ENCODE peak calls at places on chromosomes 6 and 20, in five cellular contexts. One of them, this sample, is unnamed.
A peak's percentile ranks its signal among the peaks of the same experiment; 100 is the strongest.

GRCh38 chr6:125203395-125203794 is 49.8 kb downstream of the TPD52L1 start:
- DNase-seq in CD8-positive, alpha-beta T cell: no peak
- DNase-seq in B cell: no peak
- DNase-seq in Peyer's patch: no peak
- DNase-seq in GM13976: no peak
- DNase-seq in this sample: no peak

GRCh38 chr6:14861491-14861943 is 384.4 kb upstream of the JARID2 start:
- DNase-seq in CD8-positive, alpha-beta T cell: no peak
- DNase-seq in GM13976: no peak
- DNase-seq in B cell: no peak
- DNase-seq in Peyer's patch: no peak
- DNase-seq in this sample: no peak

GRCh38 chr6:161598896-161599295 is 325.0 kb upstream of the AGPAT4 start:
- DNase-seq in B cell: no peak
- DNase-seq in GM13976: no peak
- DNase-seq in Peyer's patch: no peak
- DNase-seq in CD8-positive, alpha-beta T cell: no peak
- DNase-seq in this sample: no peak

GRCh38 chr20:60584221-60584620 is 626.0 kb downstream of the CDH26 start:
- DNase-seq in B cell: no peak
- DNase-seq in Peyer's patch: no peak
- DNase-seq in GM13976: no peak
- DNase-seq in CD8-positive, alpha-beta T cell: no peak
- DNase-seq in this sample: no peak

GRCh38 chr6:133242761-133243590 is 1.8 kb downstream of the EYA4 start:
- DNase-seq in GM13976: no peak
- DNase-seq in Peyer's patch: no peak
- DNase-seq in CD8-positive, alpha-beta T cell: no peak
- DNase-seq in B cell: no peak
- DNase-seq in this sample: no peak

GRCh38 chr20:58892932-58893224 is 40.4 kb downstream of the GNAS start:
- DNase-seq in B cell: peak; percentile 37
- DNase-seq in GM13976: peak; percentile 45
- DNase-seq in CD8-positive, alpha-beta T cell: no peak
- DNase-seq in Peyer's patch: no peak
- DNase-seq in this sample: no peak

GRCh38 chr6:41683460-41684310 is 45.4 kb downstream of the MDFI start:
- DNase-seq in Peyer's patch: peak; percentile 89
- DNase-seq in B cell: peak; percentile 95
- DNase-seq in CD8-positive, alpha-beta T cell: peak; percentile 73
- DNase-seq in GM13976: peak; percentile 94
- DNase-seq in this sample: peak; percentile 79

GRCh38 chr6:107543088-107543487 is 53.2 kb downstream of the SOBP start:
- DNase-seq in GM13976: no peak
- DNase-seq in B cell: no peak
- DNase-seq in Peyer's patch: no peak
- DNase-seq in CD8-positive, alpha-beta T cell: no peak
- DNase-seq in this sample: no peak

GRCh38 chr6:137218473-137218916 is 690 bp downstream of the IFNGR1 start:
- DNase-seq in B cell: peak; percentile 28
- DNase-seq in CD8-positive, alpha-beta T cell: peak; percentile 67
- DNase-seq in Peyer's patch: peak; percentile 75
- DNase-seq in GM13976: peak; percentile 45
- DNase-seq in this sample: peak; percentile 44

GRCh38 chr6:131951576-131952230 is 531 bp upstream of the CCN2 start:
- DNase-seq in GM13976: no peak
- DNase-seq in B cell: no peak
- DNase-seq in Peyer's patch: no peak
- DNase-seq in CD8-positive, alpha-beta T cell: no peak
- DNase-seq in this sample: no peak

GRCh38 chr6:257031-257725 is 35.1 kb upstream of the DUSP22 start:
- DNase-seq in Peyer's patch: no peak
- DNase-seq in GM13976: no peak
- DNase-seq in CD8-positive, alpha-beta T cell: no peak
- DNase-seq in B cell: no peak
- DNase-seq in this sample: no peak

GRCh38 chr20:49247792-49248191 is 28.6 kb downstream of the DDX27 start:
- DNase-seq in CD8-positive, alpha-beta T cell: no peak
- DNase-seq in GM13976: no peak
- DNase-seq in Peyer's patch: no peak
- DNase-seq in B cell: no peak
- DNase-seq in this sample: no peak

GRCh38 chr20:1809611-1810510 is 85.3 kb upstream of the SIRPA start:
- DNase-seq in GM13976: no peak
- DNase-seq in B cell: no peak
- DNase-seq in Peyer's patch: no peak
- DNase-seq in CD8-positive, alpha-beta T cell: no peak
- DNase-seq in this sample: no peak

GRCh38 chr6:35282472-35282871 is 15.1 kb upstream of the DEF6 start:
- DNase-seq in GM13976: no peak
- DNase-seq in B cell: no peak
- DNase-seq in CD8-positive, alpha-beta T cell: no peak
- DNase-seq in Peyer's patch: no peak
- DNase-seq in this sample: no peak

GRCh38 chr6:54094837-54095236 is 16.4 kb upstream of the MLIP start:
- DNase-seq in B cell: no peak
- DNase-seq in GM13976: no peak
- DNase-seq in Peyer's patch: no peak
- DNase-seq in CD8-positive, alpha-beta T cell: no peak
- DNase-seq in this sample: no peak

GRCh38 chr6:1535295-1535694 is 74.4 kb upstream of the FOXC1 start:
- DNase-seq in CD8-positive, alpha-beta T cell: peak; percentile 34
- DNase-seq in GM13976: no peak
- DNase-seq in Peyer's patch: no peak
- DNase-seq in B cell: no peak
- DNase-seq in this sample: no peak

GRCh38 chr6:17600527-17601388 is 656 bp downstream of the FAM8A1 start:
- DNase-seq in CD8-positive, alpha-beta T cell: peak; percentile 48
- DNase-seq in Peyer's patch: peak; percentile 70
- DNase-seq in B cell: peak; percentile 48
- DNase-seq in GM13976: peak; percentile 63
- DNase-seq in this sample: peak; percentile 45

GRCh38 chr20:3612795-3613560 is 50.2 kb downstream of the GFRA4 start:
- DNase-seq in B cell: no peak
- DNase-seq in CD8-positive, alpha-beta T cell: no peak
- DNase-seq in Peyer's patch: no peak
- DNase-seq in GM13976: no peak
- DNase-seq in this sample: no peak

GRCh38 chr20:59824711-59825562 is 108.5 kb downstream of the SYCP2 start:
- DNase-seq in CD8-positive, alpha-beta T cell: no peak
- DNase-seq in B cell: no peak
- DNase-seq in GM13976: peak; percentile 7
- DNase-seq in Peyer's patch: peak; percentile 43
- DNase-seq in this sample: no peak

GRCh38 chr6:112298816-112299281 is 44.5 kb upstream of the LAMA4 start:
- DNase-seq in GM13976: no peak
- DNase-seq in CD8-positive, alpha-beta T cell: no peak
- DNase-seq in B cell: no peak
- DNase-seq in Peyer's patch: no peak
- DNase-seq in this sample: no peak

GRCh38 chr6:144710207-144710606 is 425.1 kb downstream of the UTRN start:
- DNase-seq in Peyer's patch: no peak
- DNase-seq in GM13976: no peak
- DNase-seq in CD8-positive, alpha-beta T cell: no peak
- DNase-seq in B cell: no peak
- DNase-seq in this sample: no peak

GRCh38 chr6:51398793-51399192 is 580.1 kb downstream of the TFAP2B start:
- DNase-seq in GM13976: no peak
- DNase-seq in CD8-positive, alpha-beta T cell: no peak
- DNase-seq in Peyer's patch: no peak
- DNase-seq in B cell: no peak
- DNase-seq in this sample: no peak

GRCh38 chr6:127462391-127462790 is 3.2 kb upstream of the KIAA0408 start:
- DNase-seq in CD8-positive, alpha-beta T cell: no peak
- DNase-seq in Peyer's patch: no peak
- DNase-seq in B cell: no peak
- DNase-seq in GM13976: no peak
- DNase-seq in this sample: no peak

GRCh38 chr6:150857062-150857905 is 8.2 kb upstream of the MTHFD1L start:
- DNase-seq in CD8-positive, alpha-beta T cell: no peak
- DNase-seq in GM13976: no peak
- DNase-seq in Peyer's patch: no peak
- DNase-seq in B cell: no peak
- DNase-seq in this sample: no peak

GRCh38 chr6:157946053-157946617 is 35.5 kb upstream of the SYNJ2 start:
- DNase-seq in B cell: no peak
- DNase-seq in Peyer's patch: no peak
- DNase-seq in CD8-positive, alpha-beta T cell: no peak
- DNase-seq in GM13976: no peak
- DNase-seq in this sample: no peak

GRCh38 chr6:111846511-111847409 is 26.5 kb downstream of the FYN start:
- DNase-seq in GM13976: no peak
- DNase-seq in B cell: no peak
- DNase-seq in CD8-positive, alpha-beta T cell: peak; percentile 41
- DNase-seq in Peyer's patch: no peak
- DNase-seq in this sample: no peak

GRCh38 chr20:1897965-1898464 is 2.8 kb downstream of the SIRPA start:
- DNase-seq in B cell: peak; percentile 87
- DNase-seq in CD8-positive, alpha-beta T cell: no peak
- DNase-seq in GM13976: peak; percentile 70
- DNase-seq in Peyer's patch: peak; percentile 76
- DNase-seq in this sample: no peak

GRCh38 chr6:18432180-18432579 is 45.0 kb downstream of the RNF144B start:
- DNase-seq in Peyer's patch: no peak
- DNase-seq in CD8-positive, alpha-beta T cell: no peak
- DNase-seq in B cell: no peak
- DNase-seq in GM13976: no peak
- DNase-seq in this sample: no peak

GRCh38 chr6:2768125-2768524 is 2.9 kb downstream of the WRNIP1 start:
- DNase-seq in B cell: no peak
- DNase-seq in CD8-positive, alpha-beta T cell: no peak
- DNase-seq in GM13976: no peak
- DNase-seq in Peyer's patch: no peak
- DNase-seq in this sample: no peak

GRCh38 chr20:10920396-10920795 is 246.6 kb upstream of the JAG1 start:
- DNase-seq in B cell: no peak
- DNase-seq in CD8-positive, alpha-beta T cell: no peak
- DNase-seq in Peyer's patch: no peak
- DNase-seq in GM13976: no peak
- DNase-seq in this sample: no peak

DNA sequence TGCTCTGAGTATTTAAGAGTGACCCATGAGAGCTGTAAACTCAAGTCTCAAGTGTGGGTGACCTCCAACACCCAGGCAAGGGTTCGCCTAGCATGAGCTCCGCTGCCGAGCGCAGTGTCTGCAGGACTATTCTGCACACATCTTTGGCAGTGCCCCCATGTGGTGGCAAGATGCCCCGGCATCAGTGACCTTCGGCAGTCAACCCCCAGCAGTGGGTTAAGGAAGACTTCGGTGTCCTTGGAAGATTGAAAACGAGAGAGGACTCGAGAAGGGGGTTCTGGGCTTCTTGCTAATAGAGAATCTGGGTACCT is 43.1 kb downstream of the RBM38 start:
- DNase-seq in GM13976: no peak
- DNase-seq in CD8-positive, alpha-beta T cell: peak; percentile 35
- DNase-seq in B cell: no peak
- DNase-seq in Peyer's patch: no peak
- DNase-seq in this sample: no peak
- TF ChIP-seq CTCF in GM13976: no peak
- TF ChIP-seq CTCF in CD8-positive, alpha-beta T cell: no peak
- TF ChIP-seq CTCF in B cell: peak; percentile 21
- TF ChIP-seq CTCF in Peyer's patch: no peak
- TF ChIP-seq CTCF in this sample: peak; percentile 20

GRCh38 chr6:56699066-56699654 is 56.5 kb upstream of the DST start:
- DNase-seq in GM13976: peak; percentile 32
- DNase-seq in B cell: no peak
- DNase-seq in CD8-positive, alpha-beta T cell: no peak
- DNase-seq in Peyer's patch: no peak
- DNase-seq in this sample: no peak
- TF ChIP-seq CTCF in GM13976: peak; percentile 41
- TF ChIP-seq CTCF in B cell: peak; percentile 40
- TF ChIP-seq CTCF in CD8-positive, alpha-beta T cell: no peak
- TF ChIP-seq CTCF in Peyer's patch: peak; percentile 38
- TF ChIP-seq CTCF in this sample: no peak

GRCh38 chr6:138309695-138310094 is 68.0 kb upstream of the SMIM28 start:
- DNase-seq in CD8-positive, alpha-beta T cell: no peak
- DNase-seq in Peyer's patch: no peak
- DNase-seq in B cell: no peak
- DNase-seq in GM13976: no peak
- DNase-seq in this sample: no peak

GRCh38 chr6:138307352-138307751 is 70.4 kb upstream of the SMIM28 start:
- DNase-seq in GM13976: no peak
- DNase-seq in Peyer's patch: no peak
- DNase-seq in CD8-positive, alpha-beta T cell: no peak
- DNase-seq in B cell: no peak
- DNase-seq in this sample: no peak

GRCh38 chr6:138310294-138310693 is 67.4 kb upstream of the SMIM28 start:
- DNase-seq in B cell: no peak
- DNase-seq in CD8-positive, alpha-beta T cell: no peak
- DNase-seq in GM13976: no peak
- DNase-seq in Peyer's patch: no peak
- DNase-seq in this sample: no peak

GRCh38 chr6:138308728-138309110 is 69.0 kb upstream of the SMIM28 start:
- DNase-seq in Peyer's patch: no peak
- DNase-seq in GM13976: no peak
- DNase-seq in B cell: no peak
- DNase-seq in CD8-positive, alpha-beta T cell: no peak
- DNase-seq in this sample: no peak

DNA sequence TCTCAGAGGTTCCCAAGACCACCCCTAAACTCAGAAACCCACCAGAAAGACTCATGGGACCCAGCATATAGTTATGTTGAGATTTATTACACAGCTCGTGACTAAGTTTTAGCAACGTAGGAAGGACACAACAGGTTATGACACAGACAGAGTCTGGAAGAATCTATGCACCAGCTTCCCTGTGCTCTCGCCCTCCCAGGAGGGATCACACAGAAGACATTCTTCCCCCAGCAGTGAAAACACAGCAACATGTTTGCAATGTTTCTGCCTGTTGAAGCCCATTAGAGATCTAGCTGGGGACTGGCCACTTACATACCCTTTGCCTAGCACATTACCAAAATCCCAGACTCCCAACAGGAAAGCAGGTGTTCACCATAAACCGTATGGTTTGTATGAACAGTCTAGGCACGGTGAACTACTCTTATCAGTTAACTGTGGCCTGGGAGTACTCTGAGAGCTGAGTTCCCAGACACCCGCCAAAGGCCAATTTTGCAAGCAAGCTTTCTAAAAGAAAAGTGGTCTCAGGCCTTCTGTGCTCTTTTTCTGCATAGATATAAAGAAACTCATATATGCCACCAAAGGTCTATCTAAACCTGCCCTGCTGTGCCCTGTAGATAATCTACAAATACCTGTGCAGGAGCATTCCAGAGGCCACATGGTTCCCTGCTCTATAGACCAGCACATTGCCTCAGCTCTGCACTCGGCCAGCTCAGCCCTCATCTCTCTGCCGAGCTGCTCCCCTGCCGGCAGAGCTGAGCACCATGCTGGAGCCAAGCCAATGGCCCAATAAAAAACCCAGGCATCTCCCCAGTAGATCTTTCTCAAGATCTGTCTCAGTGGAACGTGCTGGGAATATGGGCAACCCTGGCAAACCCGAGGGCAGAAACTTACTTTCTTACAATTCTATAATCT is 69.6 kb upstream of the SMIM28 start:
- DNase-seq in B cell: no peak
- DNase-seq in Peyer's patch: no peak
- DNase-seq in CD8-positive, alpha-beta T cell: no peak
- DNase-seq in GM13976: no peak
- DNase-seq in this sample: no peak
- TF ChIP-seq CTCF in B cell: no peak
- TF ChIP-seq CTCF in Peyer's patch: no peak
- TF ChIP-seq CTCF in CD8-positive, alpha-beta T cell: no peak
- TF ChIP-seq CTCF in GM13976: no peak
- TF ChIP-seq CTCF in this sample: no peak

GRCh38 chr6:118263929-118264486 is 284.1 kb upstream of the PLN start:
- DNase-seq in B cell: no peak
- DNase-seq in CD8-positive, alpha-beta T cell: no peak
- DNase-seq in GM13976: peak; percentile 16
- DNase-seq in Peyer's patch: no peak
- DNase-seq in this sample: no peak
- TF ChIP-seq CTCF in B cell: no peak
- TF ChIP-seq CTCF in CD8-positive, alpha-beta T cell: no peak
- TF ChIP-seq CTCF in GM13976: peak; percentile 21
- TF ChIP-seq CTCF in Peyer's patch: no peak
- TF ChIP-seq CTCF in this sample: no peak

This sample was measured in natural killer cell.